ENCODE peak calls at places on chromosomes 1 and 21, in seven cellular contexts. I, O, J, S, H, N and L are unnamed samples.
A peak's percentile ranks its signal among the peaks of the same experiment; 100 is the strongest.

GRCh38 chr1:110294308-110294707 is 44.9 kb upstream of the RBM15 start:
- DNase-seq in I (no peak), O (no peak), J (no peak), S (no peak), H (no peak), N (no peak), L (no peak)

GRCh38 chr1:69814926-69815325 is 247.2 kb downstream of the LRRC7 start:
- DNase-seq in I (no peak), O (no peak), J (no peak), S (no peak), H (no peak), N (no peak), L (no peak)

GRCh38 chr1:169146536-169147214 is 40.2 kb downstream of the ATP1B1 start:
- DNase-seq in I (no peak), O (no peak), J (no peak), S (no peak), H (no peak), N (no peak), L (no peak)

GRCh38 chr1:183180634-183181056 is 5.4 kb upstream of the LAMC2 start:
- DNase-seq in I (no peak), O (no peak), J (no peak), S (peak; percentile 76), H (peak; percentile 36), N (no peak), L (no peak)

GRCh38 chr1:201290551-201290950 is 7.2 kb downstream of the PKP1 start:
- DNase-seq in I (no peak), O (no peak), J (no peak), S (no peak), H (no peak), N (no peak), L (no peak)

GRCh38 chr21:16840549-16840948 is 672.3 kb upstream of the CXADR start:
- DNase-seq in I (no peak), O (no peak), J (no peak), S (no peak), H (no peak), N (no peak), L (no peak)

GRCh38 chr1:109499661-109500536 is 6.0 kb downstream of the CYB561D1 start:
- DNase-seq in I (peak; percentile 68), O (peak; percentile 56), J (peak; percentile 34), S (no peak), H (peak; percentile 78), N (no peak), L (no peak)

GRCh38 chr1:205179842-205180241 is 31.7 kb downstream of the DSTYK start:
- DNase-seq in I (no peak), O (no peak), J (no peak), S (no peak), H (no peak), N (no peak), L (no peak)

GRCh38 chr1:198932351-198932991 is 293.6 kb downstream of the PTPRC start:
- DNase-seq in I (no peak), O (peak; percentile 45), J (no peak), S (no peak), H (no peak), N (no peak), L (no peak)

GRCh38 chr21:35170818-35171217 is 121.7 kb upstream of the RUNX1 start:
- DNase-seq in I (no peak), O (no peak), J (no peak), S (no peak), H (no peak), N (no peak), L (no peak)

GRCh38 chr1:58652351-58653184 is 47.3 kb downstream of the MYSM1 start:
- DNase-seq in I (no peak), O (peak; percentile 78), J (peak; percentile 23), S (no peak), H (peak; percentile 61), N (no peak), L (no peak)

GRCh38 chr1:214377886-214378285 is 96.9 kb downstream of the SMYD2 start:
- DNase-seq in I (no peak), O (no peak), J (no peak), S (no peak), H (no peak), N (no peak), L (no peak)

GRCh38 chr1:220695426-220695825 is 5.3 kb downstream of the C1orf115 start:
- DNase-seq in I (no peak), O (no peak), J (no peak), S (no peak), H (no peak), N (no peak), L (no peak)

GRCh38 chr1:208137144-208137682 is 107.0 kb downstream of the PLXNA2 start:
- DNase-seq in I (no peak), O (no peak), J (no peak), S (no peak), H (no peak), N (no peak), L (no peak)

GRCh38 chr1:185360714-185361113 is 43.7 kb upstream of the IVNS1ABP start:
- DNase-seq in I (no peak), O (no peak), J (no peak), S (no peak), H (no peak), N (no peak), L (no peak)

GRCh38 chr1:107963601-107964396 is 1.2 kb downstream of the VAV3 start:
- DNase-seq in I (peak; percentile 51), O (peak; percentile 70), J (peak; percentile 9), S (peak; percentile 62), H (peak; percentile 25), N (no peak), L (peak; percentile 31)

GRCh38 chr1:27233677-27234053 is 767 bp upstream of the WDTC1 start:
- DNase-seq in I (no peak), O (no peak), J (peak; percentile 20), S (no peak), H (no peak), N (no peak), L (peak; percentile 33)

GRCh38 chr21:38805282-38806152 is at the start of gene ETS2:
- DNase-seq in I (peak; percentile 94), O (peak; percentile 83), J (peak; percentile 59), S (peak; percentile 98), H (peak; percentile 94), N (peak; percentile 71), L (peak; percentile 95)

GRCh38 chr1:7770939-7771672 is at the start of gene VAMP3:
- DNase-seq in I (peak; percentile 91), O (peak; percentile 80), J (peak; percentile 87), S (peak; percentile 96), H (peak; percentile 94), N (peak; percentile 56), L (peak; percentile 94)

GRCh38 chr1:2194319-2194897 is at the start of gene FAAP20:
- DNase-seq in I (no peak), O (peak; percentile 82), J (peak; percentile 59), S (peak; percentile 87), H (no peak), N (no peak), L (no peak)

GRCh38 chr1:170698711-170699275 is 34.9 kb downstream of the PRRX1 start:
- DNase-seq in I (no peak), O (no peak), J (no peak), S (no peak), H (no peak), N (no peak), L (no peak)

GRCh38 chr1:160398823-160399222 is 1.5 kb upstream of the VANGL2 start:
- DNase-seq in I (no peak), O (no peak), J (no peak), S (no peak), H (peak; percentile 16), N (no peak), L (no peak)

GRCh38 chr1:160399544-160400283 is 650 bp upstream of the VANGL2 start:
- DNase-seq in I (no peak), O (no peak), J (no peak), S (no peak), H (peak; percentile 15), N (no peak), L (no peak)

GRCh38 chr1:160401487-160401805 is 1.1 kb downstream of the VANGL2 start:
- DNase-seq in I (no peak), O (no peak), J (no peak), S (no peak), H (peak; percentile 25), N (no peak), L (peak; percentile 27)

GRCh38 chr1:160400646-160401486 is 502 bp downstream of the VANGL2 start:
- DNase-seq in I (no peak), O (peak; percentile 31), J (no peak), S (peak; percentile 75), H (peak; percentile 35), N (no peak), L (no peak)

DNA sequence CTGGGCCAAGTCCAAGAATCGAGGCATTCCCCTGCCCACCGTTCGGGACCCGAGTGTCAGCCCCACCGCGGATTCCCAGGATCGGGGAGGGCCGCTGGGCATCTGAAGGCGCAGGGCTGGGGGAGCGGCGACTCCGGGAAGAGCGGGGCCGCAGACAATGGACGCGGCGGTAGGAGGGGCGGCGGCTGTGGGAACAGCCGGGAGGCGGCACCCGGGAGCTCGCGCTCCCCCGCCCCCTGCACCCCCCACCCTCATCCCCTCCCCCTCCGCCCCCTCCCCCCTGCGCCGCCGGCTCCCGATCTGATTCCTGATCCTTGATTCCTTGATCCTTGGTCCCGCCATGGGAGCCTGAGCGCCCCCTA is at the start of gene VANGL2:
- DNase-seq in I (peak; percentile 73), O (peak; percentile 65), J (peak; percentile 36), S (peak; percentile 91), H (peak; percentile 80), N (no peak), L (peak; percentile 46)
- H3K4me3 ChIP-seq in I (peak within 1 kb of the TSS; percentile 68), O (peak within 1 kb of the TSS; percentile 70), J (peak within 1 kb of the TSS; percentile 54), S (peak within 1 kb of the TSS; percentile 57), H (peak within 1 kb of the TSS; percentile 59), N (peak within 1 kb of the TSS; percentile 90), L (peak within 1 kb of the TSS; percentile 29)

DNA sequence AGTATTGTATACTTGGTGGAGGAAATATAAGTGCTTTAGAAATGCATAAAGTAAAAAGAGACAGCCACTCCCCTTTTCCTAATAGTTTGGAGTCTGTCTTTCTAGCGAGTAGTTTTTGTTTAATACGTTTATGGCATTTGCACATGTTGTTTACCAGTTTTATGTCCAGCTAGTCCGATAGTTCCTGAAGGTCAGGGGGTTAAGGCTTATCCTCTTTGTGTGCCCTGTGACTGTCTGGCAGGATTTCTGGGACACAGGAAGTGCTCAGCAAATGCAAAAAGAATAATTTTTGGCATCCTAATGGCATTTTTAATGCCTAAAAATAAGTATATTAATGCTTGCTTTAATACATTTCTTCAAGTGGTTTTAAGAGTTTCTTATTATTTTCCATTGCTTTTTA is 58.4 kb downstream of the DYRK1A start:
- DNase-seq in I (no peak), O (no peak), J (no peak), S (no peak), H (no peak), N (no peak), L (no peak)
- H3K4me1 ChIP-seq in I (peaks cover 26% of the 10 kb centered on the region), O (no peaks in the 10 kb centered on the region), J (peaks cover 11% of the 10 kb centered on the region), S (peaks cover 2% of the 10 kb centered on the region), H (peaks cover 3% of the 10 kb centered on the region), N (no peaks in the 10 kb centered on the region), L (no peaks in the 10 kb centered on the region)

GRCh38 chr21:43925096-43925481 is 60.1 kb downstream of the AGPAT3 start:
- DNase-seq in I (peak; percentile 31), O (no peak), J (no peak), S (peak; percentile 59), H (peak; percentile 79), N (no peak), L (peak; percentile 63)
- TF ChIP-seq CTCF in I (no peak), O (no peak), J (no peak), S (no peak), H (no peak), N (no peak), L (no peak)

GRCh38 chr1:40981702-40982448 is 2.4 kb downstream of the CTPS1 start:
- DNase-seq in I (no peak), O (no peak), J (no peak), S (no peak), H (no peak), N (no peak), L (no peak)
- H3K4me3 ChIP-seq in I (peak overlapping the region; percentile 1), O (peak overlapping the region; percentile 100), J (no peak overlapping the region), S (peak overlapping the region; percentile 10), H (no peak overlapping the region), N (peak overlapping the region; percentile 82), L (no peak overlapping the region)